ENCODE peak calls at places on chromosomes 1 and 21, in seven cellular contexts. Q is SK-N-SH, Z is breast epithelium, C is upper lobe of left lung, A is stomach, M is HCT116, U is transverse colon. V is an unnamed sample.

GRCh38 chr1:39116868-39117728 is 87.4 kb upstream of the MACF1 start:
- DNase-seq in U (no peak), M (peak; percentile 95), Z (no peak), C (peak; percentile 19), Q (no peak), A (no peak), V (no peak)

GRCh38 chr1:205430631-205431305 is 8.9 kb upstream of the LEMD1 start:
- DNase-seq in A (peak; percentile 71), U (peak; percentile 71), C (peak; percentile 43), Q (no peak), M (no peak), Z (no peak), V (no peak)

GRCh38 chr21:42746593-42747266 is 93.3 kb downstream of the PDE9A start:
- DNase-seq in Q (no peak), A (peak; percentile 53), C (peak; percentile 71), Z (no peak), M (no peak), U (peak; percentile 53), V (no peak)

GRCh38 chr1:22850681-22851080 is 122.0 kb downstream of the LACTBL1 start:
- DNase-seq in C (no peak), M (no peak), Q (peak; percentile 67), U (peak; percentile 39), Z (no peak), A (no peak), V (no peak)

GRCh38 chr21:26070822-26071425 is 99.6 kb downstream of the APP start:
- DNase-seq in C (peak; percentile 40), M (no peak), U (peak; percentile 35), Q (peak; percentile 28), Z (no peak), A (no peak), V (no peak)

GRCh38 chr1:204146965-204147364 is 4.9 kb downstream of the ETNK2 start:
- DNase-seq in U (no peak), A (no peak), M (no peak), Z (no peak), C (no peak), Q (no peak), V (no peak)

GRCh38 chr1:182484531-182485257 is 34.7 kb downstream of the RGSL1 start:
- DNase-seq in C (peak; percentile 30), M (peak; percentile 16), A (no peak), Z (no peak), Q (peak; percentile 7), U (no peak), V (no peak)

GRCh38 chr1:192983349-192983980 is 75.7 kb downstream of the UCHL5 start:
- DNase-seq in Z (no peak), Q (no peak), A (no peak), U (no peak), C (no peak), M (no peak), V (no peak)

DNA sequence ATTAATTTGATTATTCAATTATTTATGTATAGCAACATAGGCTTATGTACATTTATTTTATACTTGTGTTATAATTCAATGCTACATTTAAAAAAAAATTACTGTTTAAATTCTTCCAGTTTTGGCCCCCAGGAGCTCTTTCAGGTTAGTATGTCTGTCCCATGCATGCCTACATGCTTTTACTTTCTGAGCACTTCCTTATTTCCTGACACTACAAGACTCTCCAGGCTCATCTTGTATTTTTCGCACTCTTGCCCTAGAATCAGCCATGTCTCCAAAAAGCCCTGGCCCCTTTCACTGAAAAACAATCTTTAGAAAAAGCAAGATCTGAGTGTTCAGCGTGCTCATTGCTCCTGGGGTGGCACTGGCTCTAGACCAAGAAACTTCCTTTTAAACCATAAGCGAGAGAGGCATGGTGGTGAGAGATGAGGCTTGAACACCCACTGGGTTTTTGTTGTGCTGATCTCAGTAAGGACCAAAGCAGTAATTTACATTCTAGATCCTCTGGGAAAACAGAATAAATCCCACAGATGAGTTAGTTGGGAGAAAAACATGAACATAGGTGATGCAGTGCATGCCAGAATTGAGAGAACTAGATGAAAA is 95.0 kb downstream of the SLC30A10 start:
- DNase-seq in Q (no peak), C (no peak), M (no peak), Z (no peak), U (no peak), A (no peak), V (no peak)
- TF ChIP-seq POLR2AphosphoS5 in Q (no peak), C (no peak), M (no peak), Z (no peak), U (no peak), A (no peak), V (no peak)

DNA sequence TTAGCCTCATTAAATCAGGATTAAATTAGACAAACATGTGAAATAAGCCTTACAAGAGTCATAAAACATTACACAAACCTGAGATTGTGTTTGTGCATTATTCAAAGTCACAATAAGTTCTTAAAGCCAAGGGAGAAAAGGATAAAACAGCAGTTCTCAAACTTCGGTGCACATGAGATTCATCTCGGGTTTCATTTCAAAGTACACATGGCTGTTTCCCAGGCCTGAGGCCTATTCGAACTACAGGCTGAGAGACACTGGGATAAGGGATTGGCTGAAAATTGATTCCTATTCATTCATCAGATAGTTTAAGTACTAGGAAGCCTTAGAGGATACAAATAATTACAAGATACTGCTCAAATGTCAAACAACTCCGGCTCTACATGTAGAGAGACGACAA is 35.9 kb upstream of the PROX1 start:
- DNase-seq in M (no peak), Q (no peak), Z (no peak), U (no peak), C (no peak), A (no peak), V (no peak)
- TF ChIP-seq CTCF in M (no peak), Q (no peak), Z (no peak), U (no peak), C (no peak), A (no peak), V (no peak)

GRCh38 chr1:27342391-27342777 is 562 bp downstream of the SYTL1 start:
- DNase-seq in U (no peak), A (no peak), Z (no peak), C (no peak), M (no peak), Q (no peak), V (no peak)
- H3K4me3 ChIP-seq in U (peak overlapping the region; percentile 37), A (peak overlapping the region; percentile 43), Z (peak overlapping the region; percentile 60), C (peak overlapping the region; percentile 40), M (peak overlapping the region; percentile 80), Q (no peak overlapping the region), V (peak overlapping the region; percentile 50)

GRCh38 chr1:209607102-209607794 is 23.7 kb downstream of the CAMK1G start:
- DNase-seq in C (no peak), A (no peak), Z (no peak), U (no peak), Q (no peak), M (no peak), V (no peak)
- TF ChIP-seq POLR2AphosphoS5 in C (no peak), A (no peak), Z (no peak), U (no peak), Q (no peak), M (no peak), V (no peak)

GRCh38 chr1:201896951-201897391 is 8.3 kb downstream of the SHISA4 start:
- DNase-seq in U (peak; percentile 44), C (no peak), Q (no peak), A (no peak), M (no peak), Z (no peak), V (no peak)
- TF ChIP-seq CTCF in U (no peak), C (no peak), Q (peak; percentile 35), A (no peak), M (peak; percentile 31), Z (no peak), V (no peak)

DNA sequence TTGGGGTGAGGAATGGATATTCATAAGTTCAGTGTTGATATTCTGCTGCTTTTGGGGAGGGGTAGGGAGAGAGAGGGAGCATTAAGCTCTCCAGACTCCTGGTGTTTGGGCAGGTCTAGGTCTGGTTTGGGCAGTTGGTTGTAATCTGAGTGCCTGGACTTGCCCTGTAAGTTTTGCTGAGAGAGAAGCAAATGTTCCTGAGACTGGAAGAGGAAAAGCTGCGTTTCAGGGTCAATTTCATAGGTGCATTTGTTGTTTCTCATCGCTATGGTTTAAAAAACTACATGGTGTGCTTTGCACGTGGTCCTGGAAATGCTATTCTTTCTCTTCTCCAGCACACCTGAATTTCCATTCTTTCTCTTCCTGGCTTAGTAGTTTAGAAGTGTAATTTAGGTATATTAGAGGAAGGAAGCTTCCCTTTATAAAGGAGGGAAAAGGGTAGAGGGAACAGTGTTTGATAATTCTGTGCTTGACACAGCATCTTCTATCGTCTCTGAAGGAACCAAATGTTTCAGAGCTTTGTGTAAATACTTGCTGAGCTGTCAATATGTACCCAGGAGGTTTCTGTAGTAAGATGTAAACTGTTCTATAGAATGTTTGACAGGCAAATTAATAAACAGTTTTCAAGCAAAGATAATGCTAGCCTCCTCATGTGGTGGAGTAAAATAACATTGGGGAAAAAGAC is 6.3 kb downstream of the ARID1A start:
- DNase-seq in Z (no peak), Q (no peak), A (no peak), C (no peak), U (no peak), M (no peak), V (no peak)
- H3K4me3 ChIP-seq in Z (no peak overlapping the region), Q (no peak overlapping the region), A (no peak overlapping the region), C (no peak overlapping the region), U (no peak overlapping the region), M (no peak overlapping the region), V (no peak overlapping the region)

DNA sequence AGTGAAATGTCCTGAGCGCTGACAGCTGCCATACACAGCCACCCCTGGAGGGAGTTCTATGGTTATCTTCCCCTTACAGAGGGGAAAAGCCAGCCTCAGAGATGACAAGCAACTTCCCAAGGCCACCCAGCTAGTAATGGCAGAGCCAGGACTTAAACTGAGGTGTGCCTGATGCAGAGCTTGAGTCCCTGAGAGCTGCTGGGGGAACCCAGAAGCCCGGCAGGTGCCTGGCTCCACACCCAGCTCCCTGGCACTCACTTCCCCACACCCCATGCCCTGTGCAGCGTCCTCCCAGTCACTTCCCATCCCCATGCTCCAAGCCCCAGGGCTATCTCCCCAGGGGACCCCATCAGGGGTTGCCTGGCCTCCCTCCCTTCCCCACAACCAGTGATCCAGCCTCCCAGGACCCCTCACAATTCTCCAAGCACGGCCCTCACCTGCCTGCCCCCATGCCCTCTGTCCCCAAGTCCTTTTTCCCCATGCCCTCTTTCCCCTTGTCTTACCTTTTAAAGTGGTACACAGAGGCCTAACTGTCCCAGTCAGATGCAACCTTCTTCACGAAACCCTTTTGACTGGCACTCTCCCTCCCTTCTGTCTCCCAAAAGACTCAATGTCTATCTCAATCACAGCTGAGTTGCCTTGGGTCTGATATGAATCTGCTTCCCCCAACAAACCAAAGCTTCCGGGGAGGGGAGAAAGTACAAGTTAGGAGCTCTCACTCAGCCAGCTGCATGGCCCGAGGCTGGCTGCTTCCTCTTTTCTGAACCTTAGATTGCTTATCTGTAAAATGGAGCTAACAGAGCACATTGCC is 39.8 kb upstream of the LRP8 start:
- DNase-seq in M (no peak), Q (peak; percentile 58), Z (no peak), U (peak; percentile 19), A (peak; percentile 23), C (peak; percentile 22), V (peak; percentile 74)
- TF ChIP-seq POLR2AphosphoS5 in M (no peak), Q (no peak), Z (no peak), U (no peak), A (no peak), C (no peak), V (no peak)

GRCh38 chr1:14538335-14538734 is 60.1 kb upstream of the KAZN start:
- DNase-seq in C (no peak), M (no peak), Z (no peak), U (no peak), A (no peak), Q (no peak), V (no peak)
- TF ChIP-seq CTCF in C (no peak), M (peak; percentile 42), Z (no peak), U (no peak), A (no peak), Q (no peak), V (no peak)

GRCh38 chr1:207455183-207455754 is 1.1 kb downstream of the CR2 start:
- DNase-seq in Z (no peak), C (no peak), M (no peak), Q (no peak), A (no peak), U (no peak), V (no peak)
- H3K4me3 ChIP-seq in Z (peak overlapping the region; percentile 54), C (no peak overlapping the region), M (peak overlapping the region; percentile 63), Q (no peak overlapping the region), A (no peak overlapping the region), U (peak overlapping the region; percentile 49), V (no peak overlapping the region)